ENCODE peak calls at places on chromosome 18, in nine cellular contexts. A is HepG2, X is endothelial cell of umbilical vein, Y is HCT116, S is suprapubic skin, K is sigmoid colon, O is GM12878, J is stomach, V is transverse colon. M is an unnamed sample.

GRCh38 chr18:35311506-35311905 is 21.5 kb upstream of the ZSCAN30 start:
- DNase-seq in X (peak), K (no peak), J (no peak), O (no peak), V (no peak), Y (no peak), S (no peak), A (no peak), M (no peak)

GRCh38 chr18:33560686-33561370 is 17.2 kb upstream of the ASXL3 start:
- DNase-seq in J (no peak), O (peak), A (peak), K (no peak), V (no peak), S (no peak), Y (no peak), X (no peak), M (no peak)

GRCh38 chr18:12742453-12742852 is 39.6 kb downstream of the PSMG2 start:
- DNase-seq in A (no peak), O (no peak), K (no peak), S (no peak), V (no peak), J (no peak), Y (no peak), X (peak), M (no peak)

GRCh38 chr18:10705786-10706185 is 180.0 kb downstream of the NAPG start:
- DNase-seq in Y (no peak), K (no peak), O (no peak), V (no peak), S (no peak), A (peak), X (no peak), J (no peak), M (no peak)

GRCh38 chr18:48770243-48770642 is 180.5 kb downstream of the SMAD7 start:
- DNase-seq in A (no peak), K (no peak), O (no peak), V (no peak), J (no peak), S (no peak), Y (no peak), X (no peak), M (no peak)

GRCh38 chr18:910247-910646 is 5.6 kb downstream of the ADCYAP1 start:
- DNase-seq in J (no peak), V (no peak), K (no peak), Y (no peak), O (no peak), A (no peak), X (no peak), S (no peak), M (no peak)

GRCh38 chr18:72555101-72555500 is 11.0 kb upstream of the CBLN2 start:
- DNase-seq in Y (no peak), X (no peak), V (no peak), J (no peak), S (no peak), K (no peak), A (no peak), O (no peak), M (no peak)

GRCh38 chr18:45383228-45383627 is 232.0 kb upstream of the SLC14A2 start:
- DNase-seq in A (no peak), O (no peak), Y (no peak), K (no peak), J (no peak), X (no peak), S (no peak), V (no peak), M (no peak)

GRCh38 chr18:1884623-1885022 is 686.7 kb downstream of the METTL4 start:
- DNase-seq in S (no peak), V (no peak), Y (no peak), X (no peak), J (no peak), K (no peak), O (no peak), A (no peak), M (no peak)

GRCh38 chr18:61031626-61032025 is 301.6 kb upstream of the CDH20 start:
- DNase-seq in V (no peak), X (no peak), J (no peak), S (no peak), Y (no peak), K (no peak), O (no peak), A (no peak), M (no peak)

GRCh38 chr18:32287249-32287648 is 97.4 kb downstream of the MEP1B start:
- DNase-seq in O (no peak), S (no peak), X (no peak), Y (no peak), V (no peak), K (no peak), A (no peak), J (no peak), M (no peak)

GRCh38 chr18:13120967-13121586 is 97.5 kb upstream of the LDLRAD4 start:
- DNase-seq in Y (no peak), A (no peak), S (no peak), J (no peak), X (no peak), K (no peak), V (no peak), O (no peak), M (no peak)

GRCh38 chr18:76482971-76483691 is 11.9 kb downstream of the ZNF516 start:
- DNase-seq in Y (no peak), O (no peak), X (no peak), J (no peak), A (no peak), V (no peak), S (no peak), K (no peak), M (no peak)

GRCh38 chr18:13223341-13224148 is 5.0 kb downstream of the LDLRAD4 start:
- DNase-seq in O (no peak), J (peak), X (no peak), A (no peak), K (no peak), V (peak), S (no peak), Y (no peak), M (no peak)

GRCh38 chr18:61852496-61852895 is 40.3 kb downstream of the RNF152 start:
- DNase-seq in V (no peak), K (no peak), S (no peak), Y (no peak), O (no peak), J (no peak), X (no peak), A (no peak), M (no peak)

GRCh38 chr18:10659000-10659399 is 133.2 kb downstream of the NAPG start:
- DNase-seq in V (no peak), X (no peak), A (no peak), O (no peak), Y (no peak), S (no peak), J (no peak), K (no peak), M (no peak)

GRCh38 chr18:47151457-47151856 is 1.2 kb upstream of the HDHD2 start:
- DNase-seq in X (no peak), S (no peak), Y (no peak), A (no peak), K (no peak), J (no peak), V (no peak), O (no peak), M (no peak)

GRCh38 chr18:46152436-46152807 is 48.2 kb downstream of the HAUS1 start:
- DNase-seq in Y (no peak), J (no peak), X (no peak), S (no peak), K (no peak), V (no peak), A (no peak), O (no peak), M (no peak)

GRCh38 chr18:13217971-13218375 is 587 bp upstream of the LDLRAD4 start:
- DNase-seq in A (no peak), S (no peak), Y (no peak), X (peak), O (no peak), K (no peak), V (peak), J (no peak), M (no peak)

GRCh38 chr18:10239138-10239537 is 215.3 kb upstream of the APCDD1 start:
- DNase-seq in X (peak), A (no peak), O (no peak), S (no peak), J (peak), K (peak), Y (no peak), V (no peak), M (peak)

GRCh38 chr18:76491801-76492668 is 3.0 kb downstream of the ZNF516 start:
- DNase-seq in O (no peak), V (peak), S (no peak), K (peak), Y (no peak), X (peak), A (no peak), J (peak), M (peak)

GRCh38 chr18:77067315-77068061 is 65.1 kb downstream of the MBP start:
- DNase-seq in Y (peak), K (peak), V (peak), X (peak), S (no peak), O (peak), A (peak), J (peak), M (no peak)

GRCh38 chr18:74609535-74609934 is 11.9 kb downstream of the ZNF407 start:
- DNase-seq in Y (no peak), K (no peak), X (no peak), V (no peak), J (no peak), S (no peak), A (no peak), O (no peak), M (no peak)

GRCh38 chr18:80149667-80150066 is 40.6 kb downstream of the ADNP2 start:
- DNase-seq in J (no peak), V (no peak), S (no peak), A (no peak), Y (no peak), O (no peak), X (no peak), K (no peak), M (no peak)

GRCh38 chr18:80148316-80149199 is 39.5 kb downstream of the ADNP2 start:
- DNase-seq in A (no peak), X (no peak), S (no peak), K (no peak), V (no peak), J (no peak), Y (no peak), O (no peak), M (peak)

GRCh38 chr18:80147037-80147417 is 38.0 kb downstream of the ADNP2 start:
- DNase-seq in A (no peak), K (no peak), S (no peak), J (no peak), Y (no peak), O (no peak), V (no peak), X (peak), M (no peak)

GRCh38 chr18:80145191-80145799 is 36.2 kb downstream of the ADNP2 start:
- DNase-seq in V (peak), S (no peak), Y (no peak), X (peak), A (no peak), O (no peak), J (no peak), K (no peak), M (no peak)

GRCh38 chr18:80147418-80148315 is 38.6 kb downstream of the ADNP2 start:
- DNase-seq in O (peak), S (peak), A (peak), X (peak), J (peak), Y (no peak), K (peak), V (peak), M (peak)
- TF ChIP-seq POLR2AphosphoS5 in O (peak), S (no peak), A (peak), X (no peak), J (peak), Y (no peak), K (no peak), V (peak), M (peak)

DNA sequence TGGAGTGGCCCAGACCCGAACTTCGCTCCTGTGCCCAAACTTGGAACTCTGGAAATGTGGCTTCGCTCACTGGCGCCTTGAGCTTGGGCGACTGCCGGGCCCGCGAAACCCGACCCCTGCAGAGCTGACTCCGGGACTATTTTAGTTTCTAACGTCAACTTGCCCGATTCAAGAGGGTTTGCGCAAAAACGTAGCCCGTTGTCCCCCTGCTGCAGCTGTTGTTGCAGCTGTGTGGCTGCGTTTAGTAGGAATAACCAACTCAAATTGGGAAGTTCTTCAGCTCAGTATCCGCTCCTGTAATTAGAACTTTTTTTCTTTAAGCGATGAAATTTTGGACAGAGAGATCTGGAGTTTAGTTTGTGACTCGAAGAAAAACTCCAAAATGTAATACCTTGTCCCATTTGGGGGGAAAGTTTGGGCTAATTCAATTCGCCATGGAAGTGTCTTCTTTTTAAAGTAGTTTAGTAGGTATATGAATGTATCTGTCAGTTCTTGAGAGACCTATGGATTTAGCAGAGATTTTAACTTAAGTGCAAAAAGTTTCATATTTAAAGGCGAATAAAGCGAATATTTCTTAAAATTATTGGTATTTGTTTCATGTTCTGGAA is 565 bp downstream of the MYL12A start:
- DNase-seq in Y (no peak), K (peak), O (no peak), A (no peak), S (no peak), V (peak), J (no peak), X (peak), M (no peak)
- TF ChIP-seq POLR2A in Y (no peak), K (no peak), O (no peak), A (no peak), S (no peak), V (no peak), J (no peak), X (no peak), M (no peak)

GRCh38 chr18:57432765-57433400 is 2.3 kb upstream of the ONECUT2 start:
- DNase-seq in V (no peak), Y (no peak), O (no peak), S (no peak), A (no peak), K (no peak), J (no peak), X (no peak), M (no peak)
- TF ChIP-seq CTCF in V (no peak), Y (no peak), O (no peak), S (no peak), A (no peak), K (no peak), J (no peak), X (no peak), M (no peak)

DNA sequence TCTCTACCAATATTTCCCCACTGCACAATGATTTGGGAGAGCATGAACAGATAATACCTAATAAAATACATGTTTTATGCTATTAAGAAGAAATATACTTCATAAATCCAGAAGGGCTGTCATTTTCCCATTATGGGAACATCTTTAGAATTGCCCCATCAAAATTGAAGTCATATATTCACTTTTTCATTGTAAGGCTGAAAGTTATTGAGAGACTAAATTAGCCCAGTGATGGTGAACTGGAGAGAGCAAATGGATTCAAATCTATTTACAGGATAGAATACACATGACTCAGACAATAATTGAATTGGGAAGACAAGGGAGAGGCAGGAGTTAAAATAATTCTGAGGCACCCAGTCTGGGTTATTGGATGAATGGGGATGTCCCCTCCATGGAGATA is 79.7 kb upstream of the TTC39C start:
- DNase-seq in Y (no peak), S (no peak), A (no peak), O (no peak), K (no peak), J (no peak), X (no peak), V (no peak), M (no peak)
- TF ChIP-seq POLR2AphosphoS5 in Y (no peak), S (no peak), A (no peak), O (no peak), K (no peak), J (no peak), X (no peak), V (no peak), M (no peak)

GRCh38 chr18:14945984-14946383 is 198.0 kb downstream of the ANKRD30B start:
- DNase-seq in S (peak), A (no peak), Y (no peak), X (no peak), K (no peak), V (no peak), J (no peak), O (no peak), M (no peak)
- TF ChIP-seq POLR2A in S (no peak), A (no peak), Y (no peak), X (no peak), K (no peak), V (no peak), J (no peak), O (no peak), M (no peak)

GRCh38 chr18:25062720-25063119 is 289.2 kb downstream of the ZNF521 start:
- DNase-seq in J (no peak), A (no peak), Y (no peak), S (no peak), X (no peak), V (no peak), O (no peak), K (no peak), M (no peak)
- TF ChIP-seq CTCF in J (no peak), A (no peak), Y (no peak), S (no peak), X (no peak), V (no peak), O (no peak), K (no peak), M (no peak)

M was measured in prostate gland.